ENCODE peak calls at places on chromosomes 12 and 14, in six cellular contexts. M is trophoblast cell, A is IMR-90, Q is H9, F is mesenchymal stem cell, I is H1. H is an unnamed sample. For H3K4me1, the result is how much of the 10 kb centered on the place peaks cover.

GRCh38 chr12:27998170-27999110 is 25.9 kb upstream of the PTHLH start:
- DNase-seq in M (no peak), A (no peak), Q (no peak), F (no peak), I (no peak), H (no peak)

GRCh38 chr12:3003593-3003992 is 44.4 kb downstream of the TEAD4 start:
- DNase-seq in M (no peak), A (no peak), Q (peak), F (no peak), I (no peak), H (no peak)

GRCh38 chr12:130043685-130044421 is 118.4 kb upstream of the FZD10 start:
- DNase-seq in M (no peak), A (no peak), Q (no peak), F (no peak), I (no peak), H (no peak)

GRCh38 chr12:87599459-87599858 is 429.7 kb downstream of the C12orf50 start:
- DNase-seq in M (no peak), A (no peak), Q (no peak), F (no peak), I (no peak), H (no peak)

GRCh38 chr12:93089805-93090569 is 160.9 kb upstream of the EEA1 start:
- DNase-seq in M (no peak), A (peak), Q (no peak), F (peak), I (no peak), H (no peak)

GRCh38 chr12:109925185-109925835 is 25.2 kb downstream of the TCHP start:
- DNase-seq in M (no peak), A (no peak), Q (no peak), F (no peak), I (no peak), H (no peak)

GRCh38 chr14:35408026-35408425 is 3.5 kb upstream of the NFKBIA start:
- DNase-seq in M (no peak), A (no peak), Q (no peak), F (no peak), I (no peak), H (no peak)

GRCh38 chr14:77603654-77604270 is 12.7 kb downstream of the SPTLC2 start:
- DNase-seq in M (no peak), A (no peak), Q (no peak), F (peak), I (no peak), H (no peak)

GRCh38 chr14:101131451-101131916 is 228.0 kb upstream of the RTL1 start:
- DNase-seq in M (peak), A (no peak), Q (peak), F (no peak), I (no peak), H (no peak)

GRCh38 chr12:69657376-69658137 is 41.5 kb downstream of the BEST3 start:
- DNase-seq in M (peak), A (peak), Q (no peak), F (peak), I (no peak), H (no peak)

GRCh38 chr12:14905269-14906004 is 19.8 kb upstream of the MGP start:
- DNase-seq in M (no peak), A (no peak), Q (no peak), F (no peak), I (no peak), H (no peak)

GRCh38 chr12:89497467-89497866 is 27.1 kb downstream of the GALNT4 start:
- DNase-seq in M (no peak), A (peak), Q (no peak), F (peak), I (no peak), H (no peak)

GRCh38 chr12:7075931-7076330 is 15.4 kb downstream of the C1S start:
- DNase-seq in M (no peak), A (peak), Q (no peak), F (peak), I (no peak), H (no peak)

GRCh38 chr12:19298837-19299605 is 140.3 kb upstream of the AEBP2 start:
- DNase-seq in M (no peak), A (no peak), Q (no peak), F (no peak), I (no peak), H (no peak)

GRCh38 chr12:951166-951565 is 1.7 kb upstream of the RAD52 start:
- DNase-seq in M (peak), A (no peak), Q (no peak), F (no peak), I (no peak), H (no peak)

GRCh38 chr12:100142851-100143559 is at the start of gene BLTP3B:
- DNase-seq in M (peak), A (peak), Q (peak), F (peak), I (peak), H (peak)

GRCh38 chr14:94313991-94314655 is 9.0 kb downstream of the SERPINA6 start:
- DNase-seq in M (no peak), A (peak), Q (no peak), F (no peak), I (no peak), H (no peak)

GRCh38 chr14:21840765-21841164 is 167.1 kb upstream of the OR4E1 start:
- DNase-seq in M (no peak), A (no peak), Q (peak), F (no peak), I (no peak), H (no peak)

GRCh38 chr14:105878125-105878524 is 351.7 kb downstream of the TMEM121 start:
- DNase-seq in M (no peak), A (no peak), Q (no peak), F (no peak), I (no peak), H (no peak)

GRCh38 chr12:114967187-114967586 is 283.2 kb upstream of the TBX3 start:
- DNase-seq in M (no peak), A (no peak), Q (no peak), F (no peak), I (no peak), H (no peak)

GRCh38 chr12:52197371-52198231 is 5.8 kb upstream of the KRT80 start:
- DNase-seq in M (no peak), A (no peak), Q (no peak), F (no peak), I (no peak), H (no peak)

GRCh38 chr12:6020930-6021329 is 75.9 kb upstream of the ANO2 start:
- DNase-seq in M (peak), A (no peak), Q (no peak), F (no peak), I (no peak), H (no peak)

GRCh38 chr12:111298583-111299436 is 70.1 kb downstream of the PHETA1 start:
- DNase-seq in M (no peak), A (peak), Q (peak), F (peak), I (peak), H (peak)

DNA sequence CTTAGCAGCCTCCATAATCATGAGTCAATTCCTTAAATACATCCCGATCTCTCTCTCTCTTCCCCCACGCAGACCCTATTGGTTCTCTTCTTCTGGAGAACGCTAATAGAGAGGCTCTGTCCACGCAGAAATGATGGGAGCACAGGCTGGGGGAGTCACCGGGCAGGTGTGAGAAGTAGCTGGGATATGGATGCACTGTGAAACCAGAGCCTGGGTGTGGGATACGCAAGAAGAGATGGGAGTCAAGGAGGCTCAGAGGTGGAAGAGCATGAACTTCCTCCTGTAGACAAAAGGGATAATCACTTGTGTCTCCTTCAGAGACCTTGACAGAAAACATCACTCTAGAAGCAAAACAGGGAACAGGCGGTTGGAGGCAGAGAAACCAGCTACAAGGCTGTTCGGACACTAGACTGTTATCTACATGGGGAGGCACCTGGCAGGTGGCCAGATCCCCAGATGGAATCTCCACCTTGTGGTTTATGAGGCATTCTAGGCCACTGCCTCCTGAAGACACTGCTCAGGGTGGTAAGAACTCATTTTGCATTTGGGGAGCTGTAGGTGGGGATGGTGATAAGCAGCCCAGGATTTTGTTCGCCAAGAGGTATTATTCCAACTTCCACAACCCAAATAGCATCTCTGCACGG is 7.2 kb upstream of the SELPLG start:
- DNase-seq in M (no peak), A (peak), Q (peak), F (no peak), I (no peak), H (no peak)
- H3K4me1 ChIP-seq in M (under half), A (under half), Q (under half), F (under half), I (under half), H (under half)

GRCh38 chr14:69906201-69906600 is 27.0 kb downstream of the SMOC1 start:
- DNase-seq in M (no peak), A (no peak), Q (no peak), F (no peak), I (no peak), H (no peak)
- H3K14ac ChIP-seq in M (no peak), A (no peak), Q (no peak), F (no peak), I (no peak), H (no peak)

DNA sequence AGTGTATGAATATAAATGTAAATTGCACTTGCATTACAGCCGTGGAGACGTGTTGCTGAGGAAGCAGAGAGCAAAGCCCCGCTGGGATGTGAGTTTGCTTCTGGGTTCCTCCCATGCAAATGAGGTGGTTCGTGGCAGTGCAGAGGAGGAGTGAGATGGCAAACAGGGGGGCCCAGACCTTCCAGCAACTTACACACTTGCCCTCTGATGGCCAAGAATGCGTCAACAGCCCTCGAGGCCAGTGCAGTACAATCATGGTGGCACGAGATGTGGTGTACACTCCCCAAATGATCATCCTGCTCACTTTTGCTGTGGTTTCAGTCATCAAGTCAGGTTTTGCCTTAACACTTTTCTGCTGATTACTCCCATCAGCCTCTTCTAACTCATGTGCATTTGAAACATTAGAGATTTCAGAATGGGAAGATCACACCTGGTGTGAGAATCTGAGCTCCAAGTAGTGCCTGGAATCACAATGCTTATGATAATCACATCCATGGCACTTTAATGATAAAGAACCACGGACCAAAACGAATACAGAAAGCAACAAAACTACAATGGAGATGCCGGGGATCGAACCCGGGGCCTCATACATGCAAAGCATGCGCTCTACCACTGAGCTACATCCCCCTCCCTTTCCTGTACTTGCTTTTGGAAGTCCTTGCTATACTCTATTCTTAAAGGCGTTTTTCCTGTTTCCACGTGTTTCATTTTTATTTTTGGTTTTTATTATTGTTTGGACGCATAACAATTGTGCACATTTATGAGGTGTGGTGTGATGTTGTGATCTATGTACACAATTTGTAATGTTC is 7.0 kb upstream of the UBC start:
- DNase-seq in M (peak), A (peak), Q (peak), F (peak), I (no peak), H (no peak)
- H3K4me1 ChIP-seq in M (under half), A (under half), Q (under half), F (under half), I (under half), H (under half)

GRCh38 chr12:107597695-107598410 is 87.7 kb upstream of the PWP1 start:
- DNase-seq in M (no peak), A (no peak), Q (no peak), F (no peak), I (no peak), H (no peak)

GRCh38 chr12:107593713-107594381 is 91.8 kb upstream of the PWP1 start:
- DNase-seq in M (peak), A (no peak), Q (no peak), F (no peak), I (no peak), H (no peak)

GRCh38 chr12:107598906-107599305 is 86.7 kb upstream of the PWP1 start:
- DNase-seq in M (no peak), A (no peak), Q (no peak), F (no peak), I (no peak), H (no peak)

GRCh38 chr12:107591095-107591375 is 94.6 kb upstream of the PWP1 start:
- DNase-seq in M (no peak), A (peak), Q (no peak), F (no peak), I (no peak), H (no peak)

DNA sequence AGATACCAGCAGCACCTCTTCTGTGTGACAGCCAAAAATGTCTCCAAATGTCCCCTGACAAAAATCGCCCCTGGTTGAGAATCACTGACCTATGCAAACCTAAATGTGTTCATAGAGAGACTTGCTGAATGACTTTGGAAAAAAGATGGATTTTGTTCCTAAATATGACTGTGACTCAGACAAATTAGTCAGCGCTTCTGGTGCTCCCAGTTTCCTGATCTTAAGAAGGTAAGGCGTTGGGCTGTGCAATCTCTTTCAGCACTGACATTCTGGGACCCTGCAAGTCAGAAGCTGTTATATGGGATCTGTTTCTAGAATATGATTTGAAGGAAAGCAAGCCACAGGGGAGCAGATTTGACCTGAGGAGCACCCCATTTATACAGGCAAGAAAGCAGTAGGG is 90.6 kb upstream of the PWP1 start:
- DNase-seq in M (no peak), A (peak), Q (no peak), F (no peak), I (no peak), H (no peak)
- H3K14ac ChIP-seq in M (no peak), A (no peak), Q (no peak), F (no peak), I (no peak), H (no peak)

DNA sequence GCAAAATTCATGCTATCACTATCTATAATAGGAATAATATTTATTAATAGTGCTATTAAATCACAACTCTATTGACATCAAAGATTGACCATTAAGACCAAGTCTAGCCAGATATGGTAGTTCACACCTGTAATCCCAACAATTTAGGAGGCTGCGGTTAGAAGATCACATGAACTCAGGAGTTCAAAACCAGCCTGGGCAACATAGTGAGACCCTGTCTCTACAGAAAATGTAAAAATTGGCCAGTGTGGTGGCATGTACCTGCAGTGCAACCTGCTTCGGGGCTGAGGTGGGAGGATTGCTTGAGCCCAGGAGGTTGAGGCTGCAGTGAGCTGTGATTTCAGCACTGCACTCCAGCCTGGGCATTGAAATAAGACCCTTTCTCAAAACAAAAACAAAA is 11.0 kb downstream of the VEZT start:
- DNase-seq in M (no peak), A (no peak), Q (no peak), F (no peak), I (no peak), H (no peak)
- H3K4me1 ChIP-seq in M (under half), A (under half), Q (under half), F (under half), I (under half), H (under half)

GRCh38 chr14:68696721-68697495 is 96.0 kb downstream of the ZFP36L1 start:
- DNase-seq in M (no peak), A (no peak), Q (no peak), F (no peak), I (no peak), H (no peak)
- H3K14ac ChIP-seq in M (no peak), A (no peak), Q (no peak), F (no peak), I (no peak), H (no peak)

GRCh38 chr12:49867580-49868341 is 24.9 kb upstream of the BCDIN3D start:
- DNase-seq in M (peak), A (no peak), Q (peak), F (peak), I (no peak), H (no peak)

GRCh38 chr12:49869816-49870500 is 27.1 kb upstream of the BCDIN3D start:
- DNase-seq in M (no peak), A (no peak), Q (peak), F (no peak), I (no peak), H (no peak)

GRCh38 chr12:49868952-49869815 is 26.3 kb upstream of the BCDIN3D start:
- DNase-seq in M (peak), A (peak), Q (peak), F (peak), I (no peak), H (no peak)

GRCh38 chr12:49866859-49867579 is 24.1 kb upstream of the BCDIN3D start:
- DNase-seq in M (peak), A (peak), Q (peak), F (peak), I (peak), H (peak)

GRCh38 chr12:49868449-49868848 is 25.5 kb upstream of the BCDIN3D start:
- DNase-seq in M (no peak), A (no peak), Q (peak), F (no peak), I (no peak), H (no peak)
- H3K4me1 ChIP-seq in M (under half), A (under half), Q (under half), F (under half), I (under half), H (under half)

DNA sequence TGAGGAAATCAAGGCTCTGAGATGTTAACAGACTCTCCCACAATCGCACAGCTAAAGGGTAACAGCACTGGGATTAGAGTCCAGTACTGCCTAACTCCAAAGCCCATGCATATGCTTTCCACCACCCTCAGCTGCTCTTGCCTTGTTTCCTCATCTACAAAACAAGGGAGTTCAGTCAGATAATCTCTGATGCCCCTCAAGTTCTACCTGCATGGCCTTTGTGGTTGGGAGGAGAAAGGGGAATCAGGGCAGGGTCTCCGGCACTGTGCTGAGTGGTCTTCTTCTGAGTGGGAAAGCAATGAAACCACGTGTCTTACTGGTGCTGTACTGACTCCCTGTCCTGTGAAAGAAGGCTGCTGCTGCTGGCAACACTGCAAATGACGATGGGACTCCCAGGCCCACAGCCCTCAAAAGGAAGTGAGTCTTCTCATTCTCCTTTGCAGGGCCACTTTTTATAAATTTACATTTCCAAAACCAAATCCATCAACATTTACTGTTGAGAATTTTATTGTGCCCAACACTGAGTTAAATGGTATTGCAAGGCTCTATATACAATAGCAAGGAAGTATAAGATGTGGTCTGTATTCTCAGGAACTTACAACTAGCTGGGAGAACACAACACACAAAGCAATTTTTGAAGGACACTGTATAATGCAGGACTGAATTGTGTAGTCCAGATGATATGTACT is 19.7 kb upstream of the DUSP16 start:
- DNase-seq in M (no peak), A (no peak), Q (no peak), F (no peak), I (no peak), H (no peak)
- H3K14ac ChIP-seq in M (no peak), A (no peak), Q (no peak), F (no peak), I (no peak), H (no peak)

DNA sequence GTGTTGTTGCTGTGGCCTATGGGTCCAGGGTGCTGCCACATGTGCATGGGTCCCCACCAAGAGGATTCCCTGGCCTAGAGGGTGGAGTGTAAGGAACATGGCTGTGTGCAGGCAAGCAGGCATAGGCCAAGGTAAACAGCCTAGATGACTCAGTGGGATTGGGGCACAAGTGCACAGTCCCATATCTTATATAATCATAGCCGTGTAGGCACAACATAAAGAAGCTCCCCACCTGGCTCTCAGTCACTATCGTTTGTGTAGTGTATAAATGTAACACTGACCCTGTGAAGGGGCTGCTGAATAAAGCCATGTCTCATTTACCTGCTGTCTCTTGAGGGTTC is 15.7 kb upstream of the RNASE12 start:
- DNase-seq in M (no peak), A (no peak), Q (no peak), F (no peak), I (no peak), H (no peak)
- H3K4me1 ChIP-seq in M (under half), A (under half), Q (under half), F (under half), I (under half), H (under half)

H was measured in neuronal stem cell.